ENCODE peak calls at places on chromosome 17, in nine cellular contexts. R is H9, G is IMR-90, M is fibroblast of lung, A is astrocyte, D is SK-N-SH, N is neural progenitor cell, S is K562, Z is mammary epithelial cell. X is an unnamed sample.

GRCh38 chr17:35536664-35537160 is 766 bp downstream of the SLFN12L start:
- DNase-seq in R (no peak), G (no peak), M (no peak), A (no peak), D (no peak), N (no peak), S (no peak), Z (no peak), X (no peak)

GRCh38 chr17:57995076-57995956 is 7.3 kb upstream of the VEZF1 start:
- DNase-seq in R (peak; percentile 84), G (peak; percentile 81), M (peak; percentile 69), A (peak; percentile 56), D (peak; percentile 79), N (peak; percentile 82), S (peak; percentile 50), Z (peak; percentile 61), X (peak; percentile 86)

GRCh38 chr17:15303293-15303692 is 38.1 kb downstream of the TEKT3 start:
- DNase-seq in R (no peak), G (no peak), M (no peak), A (no peak), D (no peak), N (no peak), S (no peak), Z (no peak), X (no peak)

GRCh38 chr17:38705803-38706624 is 941 bp downstream of the MLLT6 start:
- DNase-seq in R (peak; percentile 80), G (no peak), M (no peak), A (no peak), D (peak; percentile 81), N (peak; percentile 62), S (no peak), Z (peak; percentile 40), X (peak; percentile 56)

GRCh38 chr17:77734371-77735050 is 224.0 kb upstream of the TNRC6C start:
- DNase-seq in R (peak; percentile 83), G (peak; percentile 16), M (peak; percentile 49), A (peak; percentile 23), D (peak; percentile 99), N (peak; percentile 76), S (peak; percentile 78), Z (no peak), X (peak; percentile 87)

GRCh38 chr17:62724398-62725146 is 83.5 kb downstream of the MARCHF10 start:
- DNase-seq in R (peak; percentile 31), G (peak; percentile 44), M (no peak), A (no peak), D (no peak), N (no peak), S (no peak), Z (peak; percentile 90), X (no peak)

GRCh38 chr17:48746916-48747444 is 18.4 kb upstream of the HOXB13 start:
- DNase-seq in R (peak; percentile 54), G (no peak), M (no peak), A (no peak), D (peak; percentile 38), N (no peak), S (no peak), Z (no peak), X (no peak)

GRCh38 chr17:74868251-74868907 is 4.4 kb downstream of the FDXR start:
- DNase-seq in R (no peak), G (no peak), M (no peak), A (no peak), D (no peak), N (no peak), S (peak; percentile 41), Z (no peak), X (no peak)

GRCh38 chr17:82380860-82381702 is 9.5 kb downstream of the UTS2R start:
- DNase-seq in R (no peak), G (peak; percentile 32), M (no peak), A (no peak), D (no peak), N (no peak), S (no peak), Z (peak; percentile 26), X (peak; percentile 38)

GRCh38 chr17:65323055-65323454 is 185.9 kb downstream of the RGS9 start:
- DNase-seq in R (peak; percentile 49), G (no peak), M (no peak), A (no peak), D (no peak), N (no peak), S (no peak), Z (no peak), X (no peak)

GRCh38 chr17:39306028-39306427 is 80.3 kb upstream of the STAC2 start:
- DNase-seq in R (peak; percentile 59), G (no peak), M (no peak), A (no peak), D (no peak), N (peak; percentile 29), S (no peak), Z (no peak), X (no peak)

GRCh38 chr17:39018267-39019134 is 51.3 kb upstream of the FBXO47 start:
- DNase-seq in R (no peak), G (no peak), M (no peak), A (no peak), D (no peak), N (no peak), S (no peak), Z (no peak), X (peak; percentile 7)

GRCh38 chr17:17096438-17097178 is 54.4 kb downstream of the MPRIP start:
- DNase-seq in R (no peak), G (peak; percentile 59), M (peak; percentile 35), A (peak; percentile 14), D (no peak), N (no peak), S (no peak), Z (peak; percentile 87), X (peak; percentile 67)

GRCh38 chr17:4548721-4549531 is 6.3 kb downstream of the MYBBP1A start:
- DNase-seq in R (no peak), G (peak; percentile 18), M (peak; percentile 18), A (no peak), D (no peak), N (no peak), S (no peak), Z (peak; percentile 39), X (no peak)

GRCh38 chr17:19897108-19897854 is 29.5 kb upstream of the ULK2 start:
- DNase-seq in R (no peak), G (no peak), M (no peak), A (no peak), D (no peak), N (no peak), S (no peak), Z (peak; percentile 24), X (peak; percentile 7)

GRCh38 chr17:6752068-6752909 is 3.6 kb upstream of the XAF1 start:
- DNase-seq in R (no peak), G (peak; percentile 99), M (peak; percentile 100), A (peak; percentile 100), D (no peak), N (no peak), S (no peak), Z (peak; percentile 96), X (peak; percentile 95)

GRCh38 chr17:79080349-79080748 is 5.7 kb downstream of the ENGASE start:
- DNase-seq in R (no peak), G (no peak), M (no peak), A (no peak), D (peak; percentile 19), N (no peak), S (no peak), Z (no peak), X (no peak)
- H3K9ac ChIP-seq in R (no peak overlapping the region), G (no peak overlapping the region), M (no peak overlapping the region), A (no peak overlapping the region), D (no peak overlapping the region), N (no peak overlapping the region), S (no peak overlapping the region), Z (no peak overlapping the region), X (no peak overlapping the region)

GRCh38 chr17:68291836-68292688 is 767 bp downstream of the ARSG start:
- DNase-seq in R (peak; percentile 82), G (peak; percentile 68), M (peak; percentile 77), A (peak; percentile 68), D (peak; percentile 86), N (peak; percentile 87), S (peak; percentile 74), Z (peak; percentile 68), X (peak; percentile 82)
- H3K4me1 ChIP-seq in R (peaks cover 2% of the 10 kb centered on the region), G (peaks cover 5% of the 10 kb centered on the region), M (peaks cover 8% of the 10 kb centered on the region), A (peaks cover 6% of the 10 kb centered on the region), D (peaks cover 13% of the 10 kb centered on the region), N (peaks cover 45% of the 10 kb centered on the region), S (peaks cover 8% of the 10 kb centered on the region), Z (peaks cover 14% of the 10 kb centered on the region), X (peaks cover 14% of the 10 kb centered on the region)

GRCh38 chr17:42423766-42424165 is 710 bp upstream of the CAVIN1 start:
- DNase-seq in R (no peak), G (no peak), M (no peak), A (no peak), D (no peak), N (no peak), S (no peak), Z (no peak), X (no peak)

GRCh38 chr17:42429726-42430464 is 6.8 kb upstream of the CAVIN1 start:
- DNase-seq in R (no peak), G (no peak), M (no peak), A (no peak), D (no peak), N (no peak), S (no peak), Z (no peak), X (no peak)

GRCh38 chr17:42424991-42425610 is 2.0 kb upstream of the CAVIN1 start:
- DNase-seq in R (no peak), G (peak; percentile 36), M (peak; percentile 35), A (no peak), D (no peak), N (no peak), S (no peak), Z (no peak), X (peak; percentile 27)

GRCh38 chr17:42431758-42432161 is 8.7 kb upstream of the CAVIN1 start:
- DNase-seq in R (no peak), G (peak; percentile 29), M (no peak), A (no peak), D (no peak), N (no peak), S (no peak), Z (no peak), X (peak; percentile 84)

GRCh38 chr17:42428141-42428944 is 5.3 kb upstream of the CAVIN1 start:
- DNase-seq in R (peak; percentile 74), G (peak; percentile 99), M (peak; percentile 98), A (peak; percentile 98), D (peak; percentile 63), N (peak; percentile 83), S (peak; percentile 43), Z (peak; percentile 98), X (peak; percentile 95)
- H3K9ac ChIP-seq in R (peak overlapping the region; percentile 30), G (peak overlapping the region; percentile 31), M (no peak overlapping the region), A (peak overlapping the region; percentile 34), D (no peak overlapping the region), N (no peak overlapping the region), S (no peak overlapping the region), Z (no peak overlapping the region), X (peak overlapping the region; percentile 74)

DNA sequence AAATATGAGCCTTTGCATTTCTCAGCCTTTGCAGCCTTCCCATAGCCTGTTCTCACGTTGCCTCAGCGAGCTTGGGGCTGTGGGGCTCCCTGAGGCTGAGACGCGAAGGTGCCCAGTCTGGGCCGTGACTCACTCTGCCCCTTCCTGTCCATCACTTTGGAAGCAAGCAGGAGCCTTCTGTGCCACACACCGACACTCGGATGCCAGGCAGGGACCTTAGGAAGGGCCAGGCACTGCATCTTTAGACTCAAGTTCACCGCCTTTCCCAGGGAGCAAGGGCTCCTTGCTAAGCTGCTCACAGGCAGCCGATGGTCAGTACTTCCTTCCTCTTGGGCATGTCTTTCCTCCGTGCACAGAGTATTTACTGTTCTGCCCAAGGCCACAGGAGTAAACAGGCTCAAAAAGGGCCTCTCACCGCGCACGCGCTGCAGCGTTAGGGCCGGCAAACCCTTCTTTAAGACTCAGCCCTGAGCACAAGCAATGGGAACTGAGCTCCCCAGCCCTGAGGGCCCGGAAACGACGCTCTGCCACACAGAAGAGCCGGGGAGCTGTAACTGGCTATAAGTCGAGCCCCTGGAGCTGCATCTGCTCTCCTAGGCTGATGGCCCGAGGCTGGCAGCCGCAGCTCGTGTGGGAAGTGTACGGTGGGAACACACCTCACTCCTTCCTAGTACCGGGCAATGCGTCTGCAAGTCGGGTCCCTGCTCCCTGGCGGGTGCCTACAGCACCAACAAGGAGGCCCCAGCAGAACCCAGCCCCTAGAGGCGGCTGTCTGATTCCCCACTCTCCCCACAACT is 7.2 kb downstream of the TIMM22 start:
- DNase-seq in R (no peak), G (no peak), M (no peak), A (no peak), D (peak; percentile 22), N (no peak), S (no peak), Z (no peak), X (no peak)
- H3K4me1 ChIP-seq in R (no peaks in the 10 kb centered on the region), G (peaks cover 46% of the 10 kb centered on the region), M (peaks cover 53% of the 10 kb centered on the region), A (peaks cover 50% of the 10 kb centered on the region), D (peaks cover 12% of the 10 kb centered on the region), N (no peaks in the 10 kb centered on the region), S (no peaks in the 10 kb centered on the region), Z (peaks cover 24% of the 10 kb centered on the region), X (peaks cover 58% of the 10 kb centered on the region)